ENCODE peak calls at places on chromosome 13, in ten cellular contexts. I is right atrium auricular region, H is left lung, O is neural progenitor cell, C is aorta, R is colonic mucosa, F is lung, A is Caco-2, G is pancreas, U is thoracic aorta. S is an unnamed sample.

GRCh38 chr13:95288899-95289500 is 12.3 kb downstream of the ABCC4 start:
- DNase-seq in I (no peak), H (no peak), O (no peak), C (no peak), R (no peak), F (no peak), A (no peak), G (no peak), U (no peak), S (no peak)

GRCh38 chr13:40477623-40478608 is 188.5 kb downstream of the FOXO1 start:
- DNase-seq in I (peak; percentile 90), H (no peak), O (peak; percentile 18), C (peak; percentile 69), R (no peak), F (no peak), A (no peak), G (no peak), U (no peak), S (no peak)

GRCh38 chr13:93847162-93847561 is 620.6 kb downstream of the GPC6 start:
- DNase-seq in I (no peak), H (no peak), O (no peak), C (no peak), R (no peak), F (no peak), A (no peak), G (no peak), U (no peak), S (no peak)

GRCh38 chr13:29435125-29435911 is 160.2 kb downstream of the SLC7A1 start:
- DNase-seq in I (no peak), H (no peak), O (no peak), C (no peak), R (no peak), F (no peak), A (no peak), G (no peak), U (no peak), S (peak; percentile 46)

GRCh38 chr13:110403721-110404120 is 96.6 kb downstream of the COL4A2 start:
- DNase-seq in I (no peak), H (no peak), O (no peak), C (no peak), R (no peak), F (no peak), A (no peak), G (no peak), U (no peak), S (no peak)

GRCh38 chr13:108950333-108951010 is 321.1 kb downstream of the MYO16 start:
- DNase-seq in I (no peak), H (no peak), O (no peak), C (no peak), R (no peak), F (no peak), A (no peak), G (no peak), U (no peak), S (no peak)

GRCh38 chr13:66532845-66533244 is 697.3 kb downstream of the PCDH9 start:
- DNase-seq in I (no peak), H (no peak), O (no peak), C (no peak), R (no peak), F (no peak), A (no peak), G (no peak), U (no peak), S (no peak)

GRCh38 chr13:41942462-41943094 is 18.3 kb downstream of the VWA8 start:
- DNase-seq in I (no peak), H (no peak), O (peak; percentile 72), C (no peak), R (no peak), F (no peak), A (peak; percentile 58), G (no peak), U (no peak), S (peak; percentile 20)

GRCh38 chr13:40341086-40341471 is 325.4 kb downstream of the FOXO1 start:
- DNase-seq in I (no peak), H (no peak), O (peak; percentile 52), C (no peak), R (no peak), F (no peak), A (no peak), G (no peak), U (no peak), S (no peak)

GRCh38 chr13:40171566-40171965 is 494.9 kb downstream of the FOXO1 start:
- DNase-seq in I (no peak), H (no peak), O (no peak), C (no peak), R (no peak), F (no peak), A (no peak), G (no peak), U (no peak), S (no peak)

GRCh38 chr13:95224064-95224463 is 77.2 kb downstream of the ABCC4 start:
- DNase-seq in I (no peak), H (no peak), O (no peak), C (no peak), R (no peak), F (no peak), A (no peak), G (no peak), U (no peak), S (no peak)

DNA sequence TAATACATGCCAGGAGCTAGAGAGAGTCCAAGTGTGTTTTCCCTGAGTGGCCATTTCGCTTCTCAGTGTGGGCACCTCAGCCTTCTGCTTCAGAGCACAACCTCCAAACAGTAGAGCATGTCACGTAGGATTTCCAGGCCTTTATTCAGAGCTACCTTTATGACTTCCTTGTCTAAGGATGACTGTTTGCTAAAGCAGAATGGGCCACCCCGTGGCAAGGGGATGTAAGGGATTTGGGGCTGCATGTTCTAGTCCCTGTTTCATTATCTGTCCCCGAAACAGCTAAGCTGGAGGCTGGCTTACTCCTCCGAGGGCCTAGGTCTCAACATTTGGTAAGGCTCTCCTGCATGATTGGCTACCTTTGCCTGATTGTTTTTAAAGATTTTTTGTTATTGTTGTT is 6.0 kb downstream of the RNASEH2B start:
- DNase-seq in I (no peak), H (no peak), O (peak; percentile 48), C (no peak), R (no peak), F (no peak), A (no peak), G (no peak), U (no peak), S (no peak)
- H3K4me1 ChIP-seq in I (peaks cover 51% of the 10 kb centered on the region), H (peaks cover 34% of the 10 kb centered on the region), O (peaks cover 18% of the 10 kb centered on the region), C (no peaks in the 10 kb centered on the region), R (no peaks in the 10 kb centered on the region), F (peaks cover 16% of the 10 kb centered on the region), A (peaks cover 13% of the 10 kb centered on the region), G (no peaks in the 10 kb centered on the region), U (peaks cover 39% of the 10 kb centered on the region), S (no peaks in the 10 kb centered on the region)

DNA sequence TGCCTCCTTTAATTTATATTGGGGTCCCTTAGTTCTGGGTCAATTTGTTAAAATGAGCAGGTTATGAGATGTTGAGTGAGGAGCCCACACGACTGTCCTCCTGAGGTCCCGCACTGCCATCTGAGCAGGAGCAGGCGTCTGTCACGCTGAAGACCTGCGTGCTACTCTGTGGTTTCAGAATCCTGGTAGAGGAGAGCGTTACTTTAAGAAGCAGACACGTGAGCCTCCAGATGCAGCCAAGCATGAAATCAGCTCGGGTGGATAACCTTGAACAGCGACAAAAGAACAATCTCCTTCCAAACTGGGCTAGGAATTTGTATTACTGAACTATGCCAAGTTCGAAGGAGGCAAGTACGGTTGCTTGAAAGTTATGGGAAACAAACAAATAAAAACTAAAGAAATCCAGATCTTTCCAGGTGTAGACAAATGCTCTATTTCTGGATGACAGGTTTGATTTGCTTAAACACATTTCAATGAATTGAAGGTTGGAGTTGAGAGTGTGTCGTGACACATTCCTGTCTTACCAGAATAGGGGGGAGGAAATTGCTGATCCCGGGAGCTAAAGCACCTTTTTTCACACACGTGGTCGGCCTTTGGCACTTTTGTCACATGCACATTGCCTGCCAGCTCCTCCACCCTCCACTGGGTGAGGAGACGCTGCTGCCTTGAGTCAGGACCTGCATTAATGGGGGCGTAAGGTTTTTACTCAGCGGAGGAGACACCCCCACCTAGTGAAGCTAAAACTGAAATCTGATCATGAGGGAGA is 945.5 kb upstream of the SLC10A2 start:
- DNase-seq in I (no peak), H (no peak), O (peak; percentile 51), C (no peak), R (no peak), F (no peak), A (no peak), G (peak; percentile 18), U (no peak), S (peak; percentile 16)
- H3K4me3 ChIP-seq in I (no peak overlapping the region), H (no peak overlapping the region), O (no peak overlapping the region), C (no peak overlapping the region), R (no peak overlapping the region), F (no peak overlapping the region), A (no peak overlapping the region), G (peak overlapping the region; percentile 3), U (no peak overlapping the region), S (no peak overlapping the region)

DNA sequence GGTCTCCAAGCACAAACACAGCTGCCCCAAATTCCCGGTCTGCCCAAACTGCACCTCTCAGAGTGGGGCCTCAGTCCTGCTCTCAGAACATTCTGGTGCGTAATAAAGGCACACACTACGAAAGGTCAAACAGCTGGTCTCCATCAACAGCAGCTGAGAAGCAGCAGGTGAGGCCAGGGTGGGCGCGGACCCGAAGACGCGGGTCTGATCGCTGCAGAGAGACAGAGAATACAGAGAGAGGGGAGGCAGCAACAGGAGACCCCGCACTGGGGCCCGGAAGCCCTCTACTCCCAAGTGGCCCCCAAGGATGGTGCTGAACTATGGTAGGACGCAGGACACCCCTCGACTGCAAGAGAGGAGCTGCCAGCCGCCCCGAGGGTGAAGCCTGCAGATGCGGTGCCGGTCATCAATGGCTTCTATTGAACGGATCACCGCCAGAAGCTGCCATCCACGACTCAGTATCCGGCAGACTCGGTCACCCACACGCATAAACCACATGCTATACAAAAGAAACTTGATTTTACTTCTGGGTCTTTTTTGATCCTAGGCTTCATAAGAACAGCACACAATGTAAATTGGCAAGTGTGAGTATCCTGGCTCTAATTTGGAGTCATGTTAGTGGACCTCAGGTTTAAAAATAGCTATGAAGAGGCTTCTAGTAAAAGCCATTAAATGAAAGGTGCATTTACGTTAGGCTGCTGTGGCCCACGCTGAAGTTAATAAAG is 33.4 kb downstream of the STK24 start:
- DNase-seq in I (no peak), H (no peak), O (no peak), C (no peak), R (no peak), F (no peak), A (peak; percentile 24), G (no peak), U (no peak), S (no peak)
- H3K4me1 ChIP-seq in I (peaks cover 86% of the 10 kb centered on the region), H (peaks cover 24% of the 10 kb centered on the region), O (peaks cover 42% of the 10 kb centered on the region), C (no peaks in the 10 kb centered on the region), R (peaks cover 35% of the 10 kb centered on the region), F (peaks cover 43% of the 10 kb centered on the region), A (peaks cover 11% of the 10 kb centered on the region), G (no peaks in the 10 kb centered on the region), U (peaks cover 48% of the 10 kb centered on the region), S (peaks cover 17% of the 10 kb centered on the region)

DNA sequence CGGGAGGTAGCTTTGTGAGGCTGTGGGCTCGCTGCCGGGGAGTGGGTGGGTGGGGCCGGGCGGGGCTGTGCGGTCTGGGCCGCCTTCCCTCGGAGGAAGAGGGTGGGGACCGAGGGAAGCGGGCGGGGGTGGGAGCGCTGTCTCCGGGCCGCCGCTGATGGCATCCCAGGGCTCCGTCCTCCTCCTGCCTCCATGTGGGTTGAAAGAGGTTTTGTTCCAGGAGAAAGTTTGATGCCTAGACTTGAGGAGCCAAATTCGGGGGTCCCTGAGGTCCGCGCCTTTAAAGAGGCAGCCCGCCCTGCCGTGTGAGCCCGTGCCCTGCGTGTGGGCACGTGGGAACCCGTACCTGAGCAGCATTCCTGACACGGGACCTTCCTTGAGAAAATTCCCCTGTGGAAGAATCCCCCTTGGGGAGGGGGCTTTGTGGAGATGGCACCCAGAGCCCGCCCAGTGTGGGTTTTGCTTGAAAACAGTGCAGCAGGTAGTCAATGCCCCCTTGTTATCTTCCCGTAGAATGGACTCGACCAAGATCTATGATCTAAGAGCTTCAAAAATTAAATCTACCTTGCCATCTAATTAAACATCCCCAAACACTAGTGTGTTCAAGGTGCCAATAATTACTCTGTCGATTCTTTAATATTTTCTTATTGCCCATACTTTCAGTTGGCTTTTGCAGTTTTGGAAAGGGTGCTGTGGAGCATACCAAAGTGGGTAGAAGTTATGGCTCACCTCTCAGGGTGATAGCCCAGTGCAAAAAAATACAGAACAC is 107.8 kb downstream of the RXFP2 start:
- DNase-seq in I (no peak), H (no peak), O (peak; percentile 35), C (no peak), R (peak; percentile 21), F (no peak), A (no peak), G (no peak), U (no peak), S (no peak)
- H3K4me3 ChIP-seq in I (peak overlapping the region; percentile 94), H (peak overlapping the region; percentile 71), O (peak overlapping the region; percentile 66), C (peak overlapping the region; percentile 80), R (peak overlapping the region; percentile 52), F (peak overlapping the region; percentile 84), A (peak overlapping the region; percentile 54), G (peak overlapping the region; percentile 60), U (peak overlapping the region; percentile 86), S (peak overlapping the region; percentile 91)